ENCODE peak calls at places on chromosomes 2 and 18, in four cellular contexts. F is GM12878, M is K562, X is HepG2. Z is an unnamed sample.

GRCh38 chr2:127674241-127675209 is 805 bp downstream of the LIMS2 start:
- DNase-seq in F (no peak), M (no peak), X (no peak), Z (peak)

GRCh38 chr18:44901283-44901682 is 220.6 kb downstream of the SETBP1 start:
- DNase-seq in F (no peak), M (no peak), X (no peak), Z (no peak)

GRCh38 chr2:46653539-46653938 is 174.2 kb downstream of the TMEM247 start:
- DNase-seq in F (no peak), M (no peak), X (no peak), Z (no peak)

GRCh38 chr2:178072383-178073301 is at the start of gene PDE11A:
- DNase-seq in F (no peak), M (peak), X (peak), Z (peak)

GRCh38 chr18:57806891-57807280 is 3.8 kb upstream of the ATP8B1 start:
- DNase-seq in F (no peak), M (no peak), X (no peak), Z (no peak)

GRCh38 chr18:76529433-76529811 is 34.4 kb upstream of the ZNF516 start:
- DNase-seq in F (no peak), M (no peak), X (no peak), Z (no peak)

GRCh38 chr2:172106128-172106961 is 3.6 kb upstream of the DLX2 start:
- DNase-seq in F (no peak), M (peak), X (peak), Z (no peak)

GRCh38 chr2:150919899-150920298 is 341.8 kb downstream of the RBM43 start:
- DNase-seq in F (no peak), M (no peak), X (no peak), Z (no peak)

GRCh38 chr18:28584726-28585125 is 407.8 kb upstream of the CDH2 start:
- DNase-seq in F (no peak), M (no peak), X (no peak), Z (peak)

GRCh38 chr18:77133051-77133919 is 702 bp upstream of the MBP start:
- DNase-seq in F (no peak), M (no peak), X (no peak), Z (no peak)

GRCh38 chr2:30847329-30847728 is 40.1 kb upstream of the CAPN13 start:
- DNase-seq in F (no peak), M (no peak), X (no peak), Z (no peak)

GRCh38 chr2:135159191-135159590 is 107.1 kb downstream of the RAB3GAP1 start:
- DNase-seq in F (no peak), M (no peak), X (no peak), Z (no peak)

GRCh38 chr18:23380817-23381216 is 72.3 kb upstream of the RIOK3 start:
- DNase-seq in F (no peak), M (peak), X (no peak), Z (no peak)

GRCh38 chr2:18546586-18546985 is 13.9 kb downstream of the RDH14 start:
- DNase-seq in F (no peak), M (no peak), X (peak), Z (no peak)
- TF ChIP-seq TARDBP in F (no peak), M (no peak), X (no peak), Z (no peak)

DNA sequence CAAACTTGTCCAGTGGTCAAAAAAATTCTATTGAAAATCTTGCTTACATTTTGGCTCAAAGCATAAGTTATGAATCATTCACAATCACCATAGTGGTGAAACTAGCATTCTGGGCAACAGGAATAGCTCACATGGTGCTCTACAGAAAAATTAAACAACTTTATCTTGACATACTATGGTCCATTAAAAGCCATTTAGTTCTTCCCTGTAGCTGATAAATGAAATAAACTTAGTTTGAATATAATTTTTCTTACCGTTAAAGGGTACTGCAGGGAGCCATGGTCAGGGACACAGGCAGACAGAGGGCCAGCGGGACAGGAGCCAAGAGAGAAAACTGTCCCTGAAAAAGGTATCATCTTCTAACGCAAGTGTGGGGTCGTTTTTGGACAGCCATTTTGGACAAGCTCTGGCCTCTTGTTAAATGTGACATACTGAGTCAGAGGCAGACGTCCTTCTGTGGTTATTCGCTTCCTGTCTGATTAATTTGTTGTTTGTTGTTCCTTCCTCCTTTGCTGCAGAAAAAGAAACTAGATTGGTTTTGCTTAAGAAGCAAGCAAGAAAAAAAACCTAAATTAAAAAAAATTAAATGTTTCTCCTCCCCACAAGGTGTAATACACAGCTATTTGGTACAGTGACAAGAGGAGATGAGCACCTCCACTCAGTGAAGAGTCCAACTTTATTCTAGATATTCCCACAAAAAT is at the start of gene WIPF1:
- DNase-seq in F (peak), M (no peak), X (no peak), Z (no peak)
- TF ChIP-seq TARDBP in F (no peak), M (no peak), X (no peak), Z (no peak)

DNA sequence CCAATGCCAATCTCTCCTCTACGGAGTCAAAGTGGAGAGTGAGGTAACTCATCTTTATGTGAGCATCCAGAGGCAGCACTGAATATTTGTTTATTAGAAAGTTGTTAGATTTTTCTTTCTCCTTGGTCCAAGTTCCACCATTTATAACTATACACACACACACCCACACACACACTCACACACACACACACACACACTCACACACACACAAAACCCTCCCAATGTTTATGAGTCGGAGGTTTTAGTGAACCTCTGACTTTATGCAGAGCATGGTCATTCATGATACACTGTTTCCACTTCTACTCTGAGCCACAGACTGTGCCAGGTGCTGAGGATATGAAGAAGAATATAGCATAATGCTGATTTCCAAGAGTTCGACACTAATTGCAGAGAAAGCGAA is 132.9 kb upstream of the CCDC68 start:
- DNase-seq in F (no peak), M (no peak), X (no peak), Z (no peak)
- TF ChIP-seq TARDBP in F (no peak), M (no peak), X (no peak), Z (no peak)

GRCh38 chr2:170715062-170715931 is at the start of gene SP5:
- DNase-seq in F (no peak), M (peak), X (peak), Z (peak)

GRCh38 chr2:170716851-170717598 is 1.9 kb downstream of the SP5 start:
- DNase-seq in F (no peak), M (no peak), X (peak), Z (no peak)

GRCh38 chr2:170717599-170717963 is 2.4 kb downstream of the SP5 start:
- DNase-seq in F (no peak), M (no peak), X (no peak), Z (no peak)

GRCh38 chr2:170714156-170715061 is 728 bp upstream of the SP5 start:
- DNase-seq in F (no peak), M (peak), X (no peak), Z (peak)

DNA sequence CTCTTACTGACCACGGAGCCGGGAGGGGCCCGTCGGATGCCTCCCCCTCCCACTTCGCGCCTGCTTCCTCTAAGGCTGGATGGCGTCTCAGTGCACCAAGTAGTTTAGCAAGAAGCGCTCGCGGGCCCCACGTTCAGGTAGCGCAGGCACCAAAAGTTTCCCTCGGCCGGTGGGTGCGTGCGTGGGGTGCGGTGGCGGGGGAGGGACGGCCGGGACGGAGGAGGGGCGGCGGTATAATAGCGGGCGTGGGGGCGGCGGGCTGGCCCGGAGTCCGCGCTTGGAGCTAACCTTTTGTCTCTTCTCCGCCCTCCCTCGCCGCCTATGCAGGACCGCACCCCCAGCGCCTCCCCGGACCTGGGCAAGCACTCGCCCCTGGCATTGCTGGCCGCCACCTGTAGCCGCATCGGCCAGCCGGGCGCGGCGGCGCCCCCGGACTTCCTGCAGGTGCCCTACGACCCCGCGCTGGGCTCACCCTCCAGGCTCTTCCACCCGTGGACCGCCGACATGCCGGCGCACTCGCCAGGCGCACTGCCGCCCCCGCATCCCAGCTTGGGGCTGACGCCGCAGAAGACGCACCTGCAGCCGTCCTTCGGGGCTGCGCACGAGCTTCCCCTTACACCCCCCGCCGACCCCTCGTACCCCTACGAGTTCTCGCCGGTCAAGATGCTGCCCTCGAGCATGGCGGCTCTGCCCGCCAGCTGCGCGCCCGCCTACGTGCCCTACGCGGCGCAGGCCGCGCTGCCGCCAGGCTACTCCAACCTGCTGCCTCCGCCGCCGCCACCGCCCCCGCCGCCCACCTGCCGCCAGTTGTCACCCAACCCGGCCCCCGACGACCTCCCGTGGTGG is 1.0 kb downstream of the SP5 start:
- DNase-seq in F (no peak), M (no peak), X (peak), Z (no peak)
- TF ChIP-seq TARDBP in F (no peak), M (no peak), X (no peak), Z (no peak)

DNA sequence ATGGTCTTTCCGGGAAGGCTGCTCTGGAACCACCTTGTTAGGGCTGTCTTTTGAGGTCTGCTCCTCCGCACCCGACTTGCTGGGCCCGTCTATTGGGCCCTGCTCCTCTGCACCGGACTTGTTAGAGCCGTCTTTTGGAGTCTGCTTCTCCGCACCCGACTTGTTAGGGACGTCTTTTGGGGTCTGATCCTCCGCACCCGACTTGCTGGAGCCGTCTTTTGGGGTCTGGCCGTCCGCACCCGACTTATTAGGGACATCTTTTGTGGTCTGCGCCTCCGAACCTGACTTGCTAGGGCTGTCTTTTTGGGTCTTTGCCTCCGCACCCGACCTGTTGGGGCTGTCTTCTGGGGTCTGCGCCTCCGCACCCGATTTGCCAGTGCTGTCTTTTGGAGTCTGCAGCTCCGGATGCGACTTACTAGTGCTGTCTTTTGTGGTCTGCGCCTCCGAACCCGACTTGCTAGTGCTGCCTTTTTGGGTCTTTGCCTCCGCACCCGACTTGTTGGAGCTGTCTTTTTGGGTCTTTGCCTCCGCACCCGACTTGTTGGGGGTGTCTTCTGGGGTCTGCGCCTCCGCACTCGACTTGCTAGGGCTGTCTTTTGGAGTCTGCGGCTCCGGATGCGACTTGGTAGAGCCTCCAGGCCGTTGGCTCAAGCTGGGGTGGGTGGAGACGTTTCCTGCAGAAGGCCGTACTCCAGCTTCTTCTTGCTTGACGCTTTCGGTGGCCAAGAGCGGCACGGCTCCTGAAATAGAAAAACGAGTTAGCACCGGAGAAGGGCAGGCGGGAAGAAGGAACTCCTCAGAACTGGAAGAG is 638 bp downstream of the TGOLN2 start:
- DNase-seq in F (no peak), M (peak), X (no peak), Z (peak)
- TF ChIP-seq TARDBP in F (no peak), M (no peak), X (no peak), Z (no peak)

GRCh38 chr2:63364866-63365265 is 223.4 kb downstream of the WDPCP start:
- DNase-seq in F (no peak), M (no peak), X (peak), Z (no peak)
- TF ChIP-seq TARDBP in F (no peak), M (no peak), X (no peak), Z (no peak)

DNA sequence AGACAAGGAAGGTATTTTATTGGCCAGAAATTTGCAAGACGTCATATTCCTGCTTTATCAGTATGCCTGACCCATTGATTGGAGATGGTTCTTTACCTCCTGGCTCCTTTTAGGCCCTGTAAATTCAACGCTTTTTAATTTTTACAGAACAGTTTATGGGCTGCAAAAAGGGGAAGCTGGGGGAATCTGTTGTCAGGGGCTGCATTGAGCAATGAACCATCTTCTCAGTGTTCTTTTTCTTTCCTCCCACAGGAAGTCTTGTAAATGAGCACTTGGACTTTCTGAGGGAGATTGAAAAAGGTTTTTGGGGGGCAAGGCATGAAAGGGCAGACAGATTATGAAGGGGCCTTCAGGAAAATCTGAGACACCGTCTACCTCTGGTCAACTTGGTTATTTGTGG is 503.6 kb upstream of the TNP1 start:
- DNase-seq in F (no peak), M (no peak), X (no peak), Z (no peak)
- TF ChIP-seq TARDBP in F (no peak), M (no peak), X (no peak), Z (no peak)

DNA sequence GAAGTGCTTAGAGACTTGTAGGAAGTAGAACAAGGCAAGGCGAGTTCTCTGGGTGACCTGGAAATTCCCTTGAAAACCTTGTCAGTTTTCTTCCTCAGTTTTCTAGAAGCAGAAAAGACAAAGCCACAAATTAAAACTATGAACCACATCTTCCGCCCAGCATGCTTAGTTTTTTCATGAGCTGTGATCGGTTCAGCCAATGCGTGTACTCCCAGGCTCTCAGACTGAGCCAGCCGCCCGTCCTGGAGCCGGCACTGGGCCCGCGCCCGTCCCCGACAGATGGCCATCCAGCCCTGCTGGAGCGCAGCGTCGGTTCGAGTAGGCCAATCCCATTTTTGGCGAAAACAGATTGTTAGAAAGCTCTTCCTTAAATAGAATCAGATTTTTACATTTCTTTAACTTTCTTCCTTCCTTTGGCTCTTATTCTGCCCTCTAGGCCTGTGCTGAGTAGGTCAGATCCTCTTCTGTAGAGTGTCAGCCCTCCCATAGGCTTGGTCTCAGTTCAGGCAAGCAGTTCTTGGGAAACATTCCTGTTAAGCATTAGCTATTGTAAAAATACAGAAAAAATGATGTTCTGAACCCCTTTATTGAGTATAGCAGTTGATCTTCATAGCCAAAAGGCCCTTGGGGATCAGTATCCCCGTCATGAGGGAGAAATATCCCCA is 112.5 kb downstream of the NCK2 start:
- DNase-seq in F (no peak), M (no peak), X (no peak), Z (no peak)
- TF ChIP-seq TARDBP in F (no peak), M (no peak), X (no peak), Z (no peak)